ENCODE peak calls at places on chromosomes 11 and 22, in ten cellular contexts. M is fibroblast of pulmonary artery; T is bronchial epithelial cell; U is lower lobe of right lung; E is astrocyte of the cerebellum; H is heart left ventricle; Y is CD8-positive, alpha-beta T cell; J is PC-3; X is cardiac muscle cell; C is pancreas. V is an unnamed sample.

GRCh38 chr22:34866501-34867171 is 199.3 kb upstream of the ISX start:
- DNase-seq in M (no peak), T (peak; percentile 27), U (no peak), E (no peak), H (no peak), Y (no peak), J (no peak), X (no peak), C (no peak), V (no peak)

GRCh38 chr22:49418943-49419342 is 408.7 kb downstream of the BRD1 start:
- DNase-seq in M (no peak), T (no peak), U (no peak), E (no peak), H (no peak), Y (no peak), J (no peak), X (no peak), C (no peak), V (no peak)

GRCh38 chr11:123357353-123357989 is 72.6 kb upstream of the GRAMD1B start:
- DNase-seq in M (no peak), T (no peak), U (no peak), E (no peak), H (no peak), Y (no peak), J (no peak), X (no peak), C (no peak), V (no peak)

GRCh38 chr11:61072316-61073109 is 29.8 kb upstream of the CD5 start:
- DNase-seq in M (no peak), T (no peak), U (no peak), E (no peak), H (no peak), Y (no peak), J (no peak), X (no peak), C (no peak), V (no peak)

GRCh38 chr22:17106785-17107546 is 14.2 kb downstream of the TMEM121B start:
- DNase-seq in M (no peak), T (no peak), U (peak; percentile 63), E (no peak), H (no peak), Y (no peak), J (no peak), X (no peak), C (no peak), V (no peak)

GRCh38 chr22:29338398-29338797 is 22.9 kb upstream of the RASL10A start:
- DNase-seq in M (no peak), T (no peak), U (no peak), E (no peak), H (no peak), Y (no peak), J (no peak), X (no peak), C (no peak), V (no peak)

GRCh38 chr11:2581931-2582435 is 117.8 kb downstream of the KCNQ1OT1 start:
- DNase-seq in M (no peak), T (no peak), U (peak; percentile 42), E (no peak), H (peak; percentile 16), Y (no peak), J (no peak), X (no peak), C (peak; percentile 60), V (no peak)

GRCh38 chr11:118771481-118772278 is 19.3 kb downstream of the DDX6 start:
- DNase-seq in M (no peak), T (no peak), U (no peak), E (no peak), H (no peak), Y (no peak), J (no peak), X (no peak), C (no peak), V (no peak)

GRCh38 chr11:122850076-122850631 is 11.9 kb downstream of the CRTAM start:
- DNase-seq in M (peak; percentile 15), T (peak; percentile 69), U (no peak), E (peak; percentile 38), H (no peak), Y (no peak), J (no peak), X (peak; percentile 51), C (no peak), V (no peak)

GRCh38 chr22:49540571-49541450 is 286.9 kb downstream of the BRD1 start:
- DNase-seq in M (no peak), T (no peak), U (peak; percentile 38), E (no peak), H (no peak), Y (no peak), J (no peak), X (no peak), C (no peak), V (no peak)

GRCh38 chr11:36030707-36031365 is 87.0 kb downstream of the LDLRAD3 start:
- DNase-seq in M (peak; percentile 40), T (no peak), U (no peak), E (no peak), H (no peak), Y (no peak), J (no peak), X (peak; percentile 41), C (no peak), V (no peak)

GRCh38 chr11:115784796-115785521 is 280.7 kb upstream of the CADM1 start:
- DNase-seq in M (no peak), T (peak; percentile 18), U (no peak), E (no peak), H (peak; percentile 57), Y (no peak), J (no peak), X (no peak), C (no peak), V (no peak)

GRCh38 chr22:39502109-39502788 is at the start of gene MIEF1:
- DNase-seq in M (peak; percentile 95), T (peak; percentile 85), U (peak; percentile 99), E (peak; percentile 83), H (peak; percentile 98), Y (peak; percentile 67), J (peak; percentile 90), X (peak; percentile 98), C (peak; percentile 99), V (peak; percentile 89)
- TF ChIP-seq CTCF in M (no peak), T (peak; percentile 11), U (no peak), E (peak; percentile 7), H (no peak), Y (no peak), J (no peak), X (peak; percentile 17), C (no peak), V (no peak)

GRCh38 chr22:44179989-44180705 is 578 bp upstream of the PARVG start:
- DNase-seq in M (no peak), T (no peak), U (no peak), E (no peak), H (no peak), Y (no peak), J (no peak), X (no peak), C (no peak), V (no peak)
- TF ChIP-seq CTCF in M (no peak), T (no peak), U (no peak), E (no peak), H (no peak), Y (no peak), J (no peak), X (no peak), C (no peak), V (no peak)

DNA sequence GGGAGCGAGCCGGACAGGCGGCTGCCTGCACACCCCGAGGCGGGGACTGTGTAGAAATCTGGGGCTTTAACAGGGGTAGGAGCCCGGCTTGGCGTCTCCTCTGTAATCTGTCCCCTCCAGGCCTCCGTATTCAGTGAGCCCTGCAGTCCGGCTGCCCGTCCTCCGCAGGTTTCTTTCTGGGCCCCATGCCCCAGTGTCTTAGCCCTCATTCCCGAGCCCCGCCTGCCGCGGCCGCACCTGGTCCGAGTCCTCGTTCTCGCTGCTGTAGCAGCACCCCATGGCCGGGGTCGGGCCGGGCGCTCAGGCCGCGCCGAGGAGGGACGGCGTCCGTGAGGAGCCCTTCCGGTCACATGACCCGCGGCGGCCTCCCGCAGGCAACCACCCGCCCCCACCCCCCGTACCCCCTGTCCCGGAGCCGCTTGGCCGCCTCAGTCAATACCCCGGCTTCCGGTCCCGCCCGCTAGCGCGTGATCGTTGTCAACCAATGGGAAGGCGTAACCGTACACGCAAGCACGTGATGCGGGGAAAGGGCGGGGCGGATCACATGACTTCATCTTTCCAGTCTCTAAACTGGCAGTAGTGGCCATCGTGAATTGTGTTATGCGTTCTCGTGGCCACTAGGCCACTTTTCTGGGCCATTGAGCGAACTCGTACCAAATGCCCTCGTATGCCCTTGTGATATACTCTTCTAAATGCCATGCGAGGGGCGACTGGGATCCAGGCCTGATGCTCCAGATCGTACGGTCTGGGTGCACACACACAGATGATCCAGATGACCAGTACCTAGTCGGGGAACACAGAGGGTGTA is at the start of gene LAMTOR1:
- DNase-seq in M (peak; percentile 100), T (peak; percentile 95), U (peak; percentile 100), E (peak; percentile 97), H (peak; percentile 99), Y (peak; percentile 93), J (peak; percentile 99), X (peak; percentile 100), C (peak; percentile 99), V (peak; percentile 93)
- TF ChIP-seq CTCF in M (peak; percentile 41), T (peak; percentile 53), U (peak; percentile 43), E (peak; percentile 44), H (peak; percentile 42), Y (no peak), J (peak; percentile 47), X (peak; percentile 51), C (peak; percentile 43), V (no peak)

DNA sequence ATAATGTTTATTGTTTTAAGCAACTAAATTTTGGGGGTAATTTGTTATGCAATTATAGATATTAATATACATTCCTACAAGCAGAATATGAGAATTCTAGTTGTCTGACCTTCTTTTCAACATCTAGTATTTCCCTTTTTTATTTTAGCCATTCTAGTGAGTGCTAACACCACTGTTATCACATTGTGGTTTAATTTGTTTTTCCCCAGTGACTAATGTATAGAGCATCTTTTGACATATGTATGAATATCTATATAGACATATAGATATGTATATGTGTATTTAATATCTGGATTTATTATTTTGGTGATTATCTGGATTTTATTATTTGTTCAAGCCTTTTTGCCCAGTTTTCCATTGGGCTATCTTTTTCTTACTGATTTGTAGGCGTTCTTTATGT is 66.6 kb downstream of the STIM1 start:
- DNase-seq in M (no peak), T (no peak), U (no peak), E (no peak), H (no peak), Y (no peak), J (no peak), X (no peak), C (no peak), V (no peak)
- TF ChIP-seq CTCF in M (no peak), T (no peak), U (no peak), E (no peak), H (no peak), Y (no peak), J (no peak), X (no peak), C (no peak), V (no peak)

V was measured in activated B cell treated with CpG ODN at 0.5 μM for 24 hours.